ENCODE peak calls at places on chromosomes 1 and 21, in six cellular contexts. One of them, this sample, is unnamed.

GRCh38 chr1:215083408-215083961 is 948 bp downstream of the KCNK2 start:
- DNase-seq in fibroblast of pulmonary artery: peak; percentile 15
- DNase-seq in CD8-positive, alpha-beta memory T cell: no peak
- DNase-seq in progenitor cell of endocrine pancreas: peak; percentile 11
- DNase-seq in fibroblast of mammary gland: peak; percentile 64
- DNase-seq in EH: peak; percentile 64
- DNase-seq in this sample: no peak

GRCh38 chr1:7690076-7690475 is 81.0 kb upstream of the VAMP3 start:
- DNase-seq in CD8-positive, alpha-beta memory T cell: no peak
- DNase-seq in fibroblast of pulmonary artery: no peak
- DNase-seq in EH: no peak
- DNase-seq in fibroblast of mammary gland: no peak
- DNase-seq in progenitor cell of endocrine pancreas: no peak
- DNase-seq in this sample: no peak

GRCh38 chr1:22689505-22689904 is 21.1 kb upstream of the EPHB2 start:
- DNase-seq in EH: peak; percentile 93
- DNase-seq in CD8-positive, alpha-beta memory T cell: no peak
- DNase-seq in fibroblast of pulmonary artery: peak; percentile 72
- DNase-seq in progenitor cell of endocrine pancreas: no peak
- DNase-seq in fibroblast of mammary gland: peak; percentile 82
- DNase-seq in this sample: no peak

GRCh38 chr1:228452194-228453021 is 34.8 kb upstream of the RNF187 start:
- DNase-seq in progenitor cell of endocrine pancreas: no peak
- DNase-seq in fibroblast of mammary gland: peak; percentile 42
- DNase-seq in fibroblast of pulmonary artery: no peak
- DNase-seq in EH: no peak
- DNase-seq in CD8-positive, alpha-beta memory T cell: no peak
- DNase-seq in this sample: no peak

GRCh38 chr1:27503961-27504587 is 14.1 kb upstream of the WASF2 start:
- DNase-seq in CD8-positive, alpha-beta memory T cell: no peak
- DNase-seq in EH: no peak
- DNase-seq in progenitor cell of endocrine pancreas: no peak
- DNase-seq in fibroblast of pulmonary artery: peak; percentile 60
- DNase-seq in fibroblast of mammary gland: peak; percentile 61
- DNase-seq in this sample: no peak

GRCh38 chr1:51255331-51255730 is 19.3 kb downstream of the RNF11 start:
- DNase-seq in CD8-positive, alpha-beta memory T cell: no peak
- DNase-seq in EH: no peak
- DNase-seq in fibroblast of mammary gland: peak; percentile 15
- DNase-seq in fibroblast of pulmonary artery: no peak
- DNase-seq in progenitor cell of endocrine pancreas: no peak
- DNase-seq in this sample: no peak

GRCh38 chr21:31946236-31946635 is 73.4 kb downstream of the HUNK start:
- DNase-seq in progenitor cell of endocrine pancreas: no peak
- DNase-seq in EH: peak; percentile 55
- DNase-seq in fibroblast of pulmonary artery: no peak
- DNase-seq in fibroblast of mammary gland: no peak
- DNase-seq in CD8-positive, alpha-beta memory T cell: no peak
- DNase-seq in this sample: no peak

GRCh38 chr1:40948741-40949528 is 30.6 kb upstream of the CTPS1 start:
- DNase-seq in progenitor cell of endocrine pancreas: peak; percentile 32
- DNase-seq in fibroblast of mammary gland: peak; percentile 83
- DNase-seq in fibroblast of pulmonary artery: peak; percentile 80
- DNase-seq in EH: peak; percentile 79
- DNase-seq in CD8-positive, alpha-beta memory T cell: peak; percentile 26
- DNase-seq in this sample: peak; percentile 70

GRCh38 chr1:74162333-74162732 is 35.6 kb downstream of the LRRIQ3 start:
- DNase-seq in EH: no peak
- DNase-seq in progenitor cell of endocrine pancreas: no peak
- DNase-seq in fibroblast of mammary gland: peak; percentile 5
- DNase-seq in CD8-positive, alpha-beta memory T cell: no peak
- DNase-seq in fibroblast of pulmonary artery: no peak
- DNase-seq in this sample: no peak

GRCh38 chr1:83508485-83509151 is 490.3 kb downstream of the TTLL7 start:
- DNase-seq in EH: peak; percentile 96
- DNase-seq in fibroblast of pulmonary artery: peak; percentile 40
- DNase-seq in progenitor cell of endocrine pancreas: no peak
- DNase-seq in fibroblast of mammary gland: peak; percentile 93
- DNase-seq in CD8-positive, alpha-beta memory T cell: no peak
- DNase-seq in this sample: no peak

GRCh38 chr1:235397733-235398132 is 30.5 kb downstream of the TBCE start:
- DNase-seq in fibroblast of pulmonary artery: peak; percentile 84
- DNase-seq in progenitor cell of endocrine pancreas: no peak
- DNase-seq in fibroblast of mammary gland: peak; percentile 97
- DNase-seq in CD8-positive, alpha-beta memory T cell: no peak
- DNase-seq in EH: peak; percentile 98
- DNase-seq in this sample: no peak

GRCh38 chr1:212719633-212720032 is 20.0 kb upstream of the BATF3 start:
- DNase-seq in progenitor cell of endocrine pancreas: no peak
- DNase-seq in EH: no peak
- DNase-seq in fibroblast of pulmonary artery: no peak
- DNase-seq in CD8-positive, alpha-beta memory T cell: no peak
- DNase-seq in fibroblast of mammary gland: no peak
- DNase-seq in this sample: no peak

GRCh38 chr1:27872802-27873665 is 690 bp downstream of the THEMIS2 start:
- DNase-seq in fibroblast of pulmonary artery: peak; percentile 16
- DNase-seq in EH: peak; percentile 23
- DNase-seq in progenitor cell of endocrine pancreas: no peak
- DNase-seq in fibroblast of mammary gland: peak; percentile 67
- DNase-seq in CD8-positive, alpha-beta memory T cell: no peak
- DNase-seq in this sample: no peak

GRCh38 chr1:89959719-89960118 is 35.2 kb upstream of the ZNF326 start:
- DNase-seq in EH: no peak
- DNase-seq in progenitor cell of endocrine pancreas: no peak
- DNase-seq in CD8-positive, alpha-beta memory T cell: no peak
- DNase-seq in fibroblast of mammary gland: no peak
- DNase-seq in fibroblast of pulmonary artery: no peak
- DNase-seq in this sample: no peak

GRCh38 chr1:9696793-9697192 is 45.3 kb downstream of the PIK3CD start:
- DNase-seq in fibroblast of pulmonary artery: no peak
- DNase-seq in EH: peak; percentile 20
- DNase-seq in CD8-positive, alpha-beta memory T cell: no peak
- DNase-seq in fibroblast of mammary gland: no peak
- DNase-seq in progenitor cell of endocrine pancreas: no peak
- DNase-seq in this sample: no peak

GRCh38 chr1:75053207-75053606 is 81.0 kb upstream of the LHX8 start:
- DNase-seq in CD8-positive, alpha-beta memory T cell: no peak
- DNase-seq in fibroblast of mammary gland: no peak
- DNase-seq in fibroblast of pulmonary artery: no peak
- DNase-seq in progenitor cell of endocrine pancreas: no peak
- DNase-seq in EH: peak; percentile 43
- DNase-seq in this sample: no peak

GRCh38 chr21:32136546-32136945 is 142.3 kb downstream of the MIS18A start:
- DNase-seq in fibroblast of pulmonary artery: no peak
- DNase-seq in EH: no peak
- DNase-seq in CD8-positive, alpha-beta memory T cell: no peak
- DNase-seq in progenitor cell of endocrine pancreas: no peak
- DNase-seq in fibroblast of mammary gland: no peak
- DNase-seq in this sample: no peak

GRCh38 chr1:69567847-69568434 is at the start of gene LRRC7:
- DNase-seq in fibroblast of mammary gland: no peak
- DNase-seq in fibroblast of pulmonary artery: no peak
- DNase-seq in progenitor cell of endocrine pancreas: peak; percentile 29
- DNase-seq in CD8-positive, alpha-beta memory T cell: no peak
- DNase-seq in EH: peak; percentile 0
- DNase-seq in this sample: no peak

This sample was measured in iPS DF 6.9.